ENCODE peak calls at places on chromosomes 7 and 10, in seven cellular contexts. U, R, C, K, I, F and S are unnamed samples.

GRCh38 chr7:96663871-96664445 is 45.7 kb downstream of the SEM1 start:
- DNase-seq in R (no peak), C (no peak), U (no peak), I (no peak), K (no peak), F (no peak), S (no peak)

GRCh38 chr7:156732091-156732621 is 91.6 kb downstream of the RNF32 start:
- DNase-seq in U (no peak), K (no peak), R (no peak), I (no peak), C (peak; percentile 21), F (no peak), S (no peak)

GRCh38 chr7:82012453-82012852 is 242.6 kb upstream of the HGF start:
- DNase-seq in I (no peak), U (no peak), K (no peak), F (no peak), R (no peak), C (no peak), S (no peak)

GRCh38 chr7:94710256-94710655 is 54.3 kb upstream of the SGCE start:
- DNase-seq in I (no peak), C (peak; percentile 4), U (no peak), K (no peak), R (no peak), F (no peak), S (peak; percentile 54)

GRCh38 chr7:95320663-95321062 is 3.7 kb downstream of the PON1 start:
- DNase-seq in R (no peak), I (no peak), C (no peak), K (no peak), U (no peak), F (no peak), S (no peak)

GRCh38 chr10:8054498-8055407 is at the start of gene GATA3:
- DNase-seq in I (peak; percentile 84), R (peak; percentile 62), K (no peak), F (peak; percentile 78), C (no peak), U (peak; percentile 84), S (peak; percentile 54)

GRCh38 chr7:72438491-72438890 is 26.4 kb upstream of the CALN1 start:
- DNase-seq in F (no peak), I (no peak), R (no peak), K (no peak), C (no peak), U (no peak), S (no peak)

GRCh38 chr10:76649723-76650127 is 987.9 kb downstream of the KCNMA1 start:
- DNase-seq in I (peak; percentile 7), R (no peak), C (peak; percentile 46), U (no peak), F (no peak), K (no peak), S (peak; percentile 93)

GRCh38 chr7:104160375-104160774 is 47.4 kb downstream of the ORC5 start:
- DNase-seq in F (no peak), K (no peak), U (no peak), I (peak; percentile 40), C (no peak), R (no peak), S (peak; percentile 24)

GRCh38 chr10:5533098-5533731 is 8.5 kb downstream of the CALML3 start:
- DNase-seq in I (no peak), C (no peak), K (peak; percentile 15), F (peak; percentile 28), U (no peak), R (no peak), S (no peak)

GRCh38 chr7:144824360-144824759 is 11.5 kb downstream of the TPK1 start:
- DNase-seq in C (peak; percentile 8), R (no peak), U (no peak), F (no peak), K (no peak), I (peak; percentile 69), S (peak; percentile 12)

GRCh38 chr7:150415161-150416160 is 35.0 kb upstream of the GIMAP8 start:
- DNase-seq in U (no peak), R (no peak), F (no peak), C (no peak), I (no peak), K (no peak), S (no peak)

GRCh38 chr10:97000487-97001182 is 168.5 kb downstream of the LCOR start:
- DNase-seq in U (no peak), C (no peak), R (no peak), I (no peak), F (no peak), K (no peak), S (no peak)

GRCh38 chr10:113550365-113550764 is 2.5 kb upstream of the HABP2 start:
- DNase-seq in C (peak; percentile 25), K (no peak), R (no peak), U (no peak), I (peak; percentile 92), F (no peak), S (no peak)

DNA sequence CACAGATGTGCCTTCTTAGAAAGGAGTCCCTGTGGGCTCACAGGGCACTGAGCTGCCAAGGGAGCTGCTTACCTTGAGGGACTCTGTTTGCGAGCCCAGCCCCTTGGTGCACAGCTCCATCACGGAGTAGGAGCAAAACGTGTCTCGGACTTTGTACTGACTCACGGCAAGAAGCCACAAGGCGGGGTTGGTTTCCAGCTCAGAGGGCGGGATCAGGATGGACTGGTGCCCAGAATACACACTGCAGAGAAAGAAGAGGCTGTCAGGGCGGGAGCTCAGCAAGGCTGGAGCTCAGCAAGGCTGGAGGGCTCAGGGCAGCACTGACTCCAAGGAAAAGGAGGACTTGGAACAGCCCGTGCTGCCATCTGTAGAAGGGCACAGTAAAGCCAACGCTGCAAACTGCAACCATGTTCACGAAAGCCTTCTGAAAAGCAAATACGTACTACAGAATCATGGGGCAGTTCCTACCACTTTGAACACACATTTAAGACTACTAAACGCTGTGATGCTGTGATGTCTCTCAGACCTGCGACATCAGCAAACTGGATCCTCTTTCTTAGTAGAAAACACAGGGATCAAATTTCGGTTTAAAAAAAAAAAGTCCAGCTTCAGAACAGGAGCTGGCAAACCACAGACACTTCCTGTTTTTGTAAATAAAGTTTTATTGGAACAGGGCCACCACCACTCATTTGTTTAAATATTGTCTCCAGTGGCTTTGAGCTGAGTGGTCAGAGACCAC is 194.3 kb downstream of the ZMYND11 start:
- DNase-seq in C (peak; percentile 96), F (no peak), U (peak; percentile 43), K (peak; percentile 75), R (peak; percentile 79), I (peak; percentile 85), S (peak; percentile 97)
- TF ChIP-seq CTCF in C (peak; percentile 22), F (no peak), U (no peak), K (peak; percentile 34), R (no peak), I (peak; percentile 16), S (no peak)

GRCh38 chr7:127628445-127628844 is 10.5 kb upstream of the PAX4 start:
- DNase-seq in K (no peak), R (no peak), F (peak; percentile 16), U (peak; percentile 50), C (no peak), I (no peak), S (peak; percentile 13)

GRCh38 chr7:127632276-127632910 is 14.5 kb upstream of the PAX4 start:
- DNase-seq in K (no peak), U (no peak), C (peak; percentile 29), F (no peak), I (no peak), R (no peak), S (peak; percentile 48)

DNA sequence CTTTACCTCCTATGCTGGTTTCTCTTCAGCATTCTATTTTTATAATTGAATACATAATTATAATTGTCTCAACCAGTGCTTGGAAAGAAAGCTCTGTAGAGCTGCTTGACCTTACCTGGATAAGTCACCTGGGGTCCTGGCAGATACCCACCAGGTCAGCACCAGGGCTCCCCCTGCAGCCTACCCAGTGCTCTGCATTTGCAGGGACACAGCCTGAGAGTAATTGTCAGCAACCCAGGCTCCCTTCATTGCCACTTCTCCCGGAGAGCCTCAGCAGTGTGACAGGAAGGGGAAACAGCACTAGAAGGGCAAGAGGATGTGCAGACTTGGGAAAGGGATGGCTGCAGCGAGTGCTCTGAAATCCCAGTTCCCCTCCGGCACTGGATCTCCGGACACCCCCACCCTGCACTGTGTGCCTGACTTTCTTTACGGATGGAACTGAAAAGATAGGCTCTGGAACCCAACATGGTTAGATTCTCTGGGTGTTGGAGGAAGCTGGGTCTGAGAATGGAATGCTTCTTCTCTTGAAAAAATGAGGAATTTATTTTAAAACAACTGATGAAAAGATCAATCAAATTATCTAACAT is 11.4 kb upstream of the PAX4 start:
- DNase-seq in C (no peak), F (peak; percentile 59), R (no peak), K (no peak), U (peak; percentile 65), I (no peak), S (no peak)
- TF ChIP-seq CTCF in C (peak; percentile 67), F (peak; percentile 50), R (peak; percentile 41), K (no peak), U (peak; percentile 78), I (peak; percentile 68), S (peak; percentile 32)

GRCh38 chr7:2716906-2717292 is 28.9 kb downstream of the AMZ1 start:
- DNase-seq in R (no peak), C (no peak), I (no peak), U (no peak), F (no peak), K (no peak), S (no peak)
- TF ChIP-seq CTCF in R (no peak), C (no peak), I (no peak), U (no peak), F (no peak), K (no peak), S (no peak)

GRCh38 chr10:35592421-35592820 is 12.7 kb upstream of the GJD4 start:
- DNase-seq in I (peak; percentile 28), R (no peak), F (no peak), C (no peak), U (no peak), K (no peak), S (no peak)

GRCh38 chr10:35594115-35594849 is 10.9 kb upstream of the GJD4 start:
- DNase-seq in I (no peak), K (no peak), F (no peak), R (no peak), C (no peak), U (no peak), S (no peak)

GRCh38 chr10:35600193-35600592 is 4.9 kb upstream of the GJD4 start:
- DNase-seq in R (no peak), U (no peak), K (no peak), C (no peak), I (peak; percentile 54), F (no peak), S (no peak)

GRCh38 chr10:35595106-35595505 is 10.0 kb upstream of the GJD4 start:
- DNase-seq in K (no peak), U (no peak), C (no peak), I (peak; percentile 67), R (no peak), F (no peak), S (no peak)

GRCh38 chr10:35598379-35598778 is 6.8 kb upstream of the GJD4 start:
- DNase-seq in U (no peak), C (no peak), I (no peak), R (no peak), K (no peak), F (no peak), S (peak; percentile 23)
- TF ChIP-seq CTCF in U (peak; percentile 54), C (peak; percentile 71), I (peak; percentile 39), R (peak; percentile 66), K (no peak), F (peak; percentile 15), S (peak; percentile 54)

GRCh38 chr10:98331888-98332287 is 63.9 kb upstream of the LOXL4 start:
- DNase-seq in R (no peak), F (no peak), K (no peak), C (no peak), I (peak; percentile 19), U (peak; percentile 52), S (no peak)
- TF ChIP-seq CTCF in R (peak; percentile 42), F (peak; percentile 17), K (no peak), C (peak; percentile 70), I (peak; percentile 54), U (peak; percentile 59), S (peak; percentile 23)

GRCh38 chr7:74183653-74184450 is 9.7 kb downstream of the EIF4H start:
- DNase-seq in U (peak; percentile 43), I (no peak), C (no peak), R (no peak), K (no peak), F (no peak), S (no peak)
- TF ChIP-seq CTCF in U (peak; percentile 46), I (peak; percentile 41), C (peak; percentile 64), R (no peak), K (no peak), F (peak; percentile 19), S (peak; percentile 15)